ENCODE peak calls at places on chromosome X, in four cellular contexts. K, P, N and U are unnamed samples.

GRCh38 chrX:10296581-10296980 is 139.8 kb downstream of the CLCN4 start:
- DNase-seq in N (no peak), K (no peak), P (no peak), U (no peak)

GRCh38 chrX:129678176-129678880 is 23.6 kb upstream of the APLN start:
- DNase-seq in P (no peak), N (peak), K (peak), U (peak)

GRCh38 chrX:1725472-1725871 is 110.6 kb downstream of the ASMT start:
- DNase-seq in N (no peak), P (no peak), K (no peak), U (no peak)

GRCh38 chrX:69987691-69988090 is 62.0 kb downstream of the AWAT2 start:
- DNase-seq in N (no peak), K (peak), P (no peak), U (no peak)

GRCh38 chrX:75968293-75968692 is 183.2 kb upstream of the MAGEE2 start:
- DNase-seq in K (no peak), N (no peak), P (no peak), U (no peak)

GRCh38 chrX:86148594-86148993 is 343 bp downstream of the DACH2 start:
- DNase-seq in P (no peak), K (no peak), N (no peak), U (no peak)

GRCh38 chrX:45781901-45782553 is 581.4 kb upstream of the DIPK2B start:
- DNase-seq in K (peak), P (no peak), N (no peak), U (no peak)

GRCh38 chrX:2642791-2643190 is 48.3 kb upstream of the CD99 start:
- DNase-seq in N (no peak), P (no peak), K (no peak), U (no peak)

GRCh38 chrX:15142084-15142715 is 127.7 kb downstream of the ASB9 start:
- DNase-seq in P (no peak), N (no peak), K (no peak), U (no peak)

GRCh38 chrX:9706426-9706825 is 59.2 kb downstream of the GPR143 start:
- DNase-seq in K (no peak), N (no peak), P (no peak), U (no peak)

GRCh38 chrX:51296138-51296537 is 36.5 kb upstream of the NUDT10 start:
- DNase-seq in N (no peak), K (no peak), P (no peak), U (no peak)

DNA sequence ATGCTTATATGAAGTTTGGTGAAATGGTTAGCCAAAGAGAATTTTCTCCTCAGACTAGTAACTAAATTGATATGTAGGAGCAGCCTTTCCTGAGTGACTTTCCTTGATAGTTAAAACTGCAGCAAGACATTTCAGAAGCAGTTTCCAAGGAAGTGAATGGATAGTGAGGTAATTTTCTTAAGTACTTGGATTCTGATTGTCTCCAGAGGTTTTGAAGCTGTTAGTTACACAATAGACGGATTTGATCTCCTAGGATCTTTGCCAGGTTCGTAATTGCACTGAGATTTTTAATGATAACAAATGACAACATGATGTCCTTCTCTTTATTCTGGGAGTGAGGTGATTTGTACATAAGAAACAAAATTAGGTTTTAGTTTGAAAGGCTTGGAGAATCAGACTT is 29.2 kb downstream of the PRRG1 start:
- DNase-seq in K (peak), N (no peak), P (no peak), U (no peak)
- H3K27ac ChIP-seq in K (peak), N (no peak), P (peak), U (peak)

DNA sequence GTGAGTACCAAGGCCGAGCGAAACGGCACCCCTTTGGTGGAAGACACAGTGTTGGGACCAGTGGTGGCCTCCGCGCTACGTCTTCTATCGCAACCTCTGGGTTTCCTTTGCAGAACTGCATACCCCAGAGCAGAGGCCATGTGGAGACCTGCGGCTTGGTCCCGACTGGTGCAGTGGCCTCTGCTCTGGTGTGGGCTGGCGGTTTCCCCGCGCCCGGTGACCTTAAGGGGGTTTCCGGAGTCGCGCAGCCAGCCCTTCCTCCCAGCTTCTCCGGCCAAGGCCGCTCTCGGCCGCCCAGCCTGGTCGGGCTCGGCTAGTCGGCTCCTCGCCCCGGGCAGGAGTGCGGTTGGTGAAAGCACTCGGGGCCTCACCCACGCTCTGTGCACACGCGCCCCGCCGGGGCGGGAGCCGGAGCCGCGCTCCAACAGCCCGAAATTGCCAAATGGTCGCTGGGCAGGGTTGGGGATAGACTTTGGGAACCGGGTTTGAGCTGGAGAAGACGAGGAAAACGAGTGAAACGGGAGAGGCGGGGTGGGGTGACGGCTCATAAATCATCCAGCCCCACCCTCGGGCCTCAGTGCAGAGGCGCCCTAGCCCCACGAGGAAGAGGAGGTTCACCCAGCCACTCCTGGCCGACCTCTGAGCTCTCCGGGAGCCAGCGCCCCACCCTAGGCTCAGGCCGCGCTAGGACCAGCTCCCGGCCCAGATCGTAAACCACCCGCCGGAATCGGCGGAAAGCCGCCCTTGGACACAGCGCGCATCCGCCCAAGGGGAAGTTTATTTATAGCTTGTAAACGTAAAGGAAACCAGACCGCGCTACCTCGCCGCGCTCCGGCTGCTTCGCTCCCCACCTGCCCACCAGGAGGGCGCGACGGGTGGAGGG is 84.7 kb downstream of the BCOR start:
- DNase-seq in P (no peak), K (peak), N (peak), U (peak)
- TF ChIP-seq POLR2A in P (no peak), K (no peak), N (peak), U (no peak)

DNA sequence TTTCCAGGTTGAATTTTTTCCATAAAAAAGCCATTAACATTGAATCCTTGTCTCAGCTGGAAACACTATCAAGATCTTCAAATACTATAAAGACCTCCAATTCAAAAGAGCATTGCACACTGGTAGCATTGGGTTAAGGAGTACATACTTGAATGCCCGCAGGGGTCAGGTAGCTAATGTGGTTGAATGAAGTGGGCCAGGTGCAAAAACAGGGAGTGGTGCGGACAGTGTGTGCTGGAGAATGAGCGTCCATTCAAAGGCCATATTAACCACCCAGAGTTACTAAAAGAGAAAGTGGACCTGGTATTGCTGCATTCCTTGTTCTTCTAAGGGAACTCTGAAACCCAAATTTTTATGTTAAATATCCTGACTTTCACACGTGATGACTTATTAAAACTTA is 91.6 kb downstream of the NYX start:
- DNase-seq in P (no peak), K (no peak), N (no peak), U (no peak)
- H3K4me3 ChIP-seq in P (no peak), K (no peak), N (no peak), U (no peak)

GRCh38 chrX:103864886-103865534 is 33.0 kb upstream of the RAB9B start:
- DNase-seq in K (no peak), N (no peak), P (no peak), U (no peak)
- H3K27ac ChIP-seq in K (no peak), N (no peak), P (no peak), U (no peak)

GRCh38 chrX:88937616-88938015 is 190.6 kb downstream of the CPXCR1 start:
- DNase-seq in K (no peak), P (no peak), N (no peak), U (no peak)

GRCh38 chrX:88940904-88941303 is 193.9 kb downstream of the CPXCR1 start:
- DNase-seq in N (no peak), P (no peak), K (no peak), U (no peak)
- TF ChIP-seq POLR2A in N (no peak), P (no peak), K (no peak), U (no peak)